ENCODE peak calls at places on chromosomes 16 and 17, in six cellular contexts. N is astrocyte of the hippocampus, R is GM13976, B is neural crest cell, H is heart left ventricle, L is cardiac fibroblast. D is an unnamed sample.
A peak's percentile ranks its signal among the peaks of the same experiment; 100 is the strongest.

GRCh38 chr17:50517504-50518264 is 9.4 kb downstream of the MYCBPAP start:
- DNase-seq in N (no peak), R (no peak), L (no peak), B (no peak), H (no peak), D (no peak)

GRCh38 chr16:55471448-55472097 is 7.4 kb upstream of the MMP2 start:
- DNase-seq in N (peak; percentile 63), H (no peak), R (no peak), L (peak; percentile 89), B (no peak), D (peak; percentile 52)

GRCh38 chr17:4532860-4533521 is 22.2 kb downstream of the MYBBP1A start:
- DNase-seq in L (no peak), B (no peak), H (no peak), R (no peak), N (no peak), D (no peak)

GRCh38 chr16:88449267-88449561 is 3.9 kb upstream of the ZFPM1 start:
- DNase-seq in N (no peak), B (no peak), R (no peak), L (no peak), H (no peak), D (no peak)

GRCh38 chr16:17347624-17348023 is 123.1 kb downstream of the XYLT1 start:
- DNase-seq in L (no peak), R (no peak), H (peak; percentile 75), N (no peak), B (no peak), D (no peak)

GRCh38 chr17:81044764-81045589 is 10.0 kb downstream of the BAIAP2 start:
- DNase-seq in B (no peak), N (peak; percentile 90), H (peak; percentile 97), L (peak; percentile 75), R (no peak), D (no peak)

GRCh38 chr17:81512984-81513668 is 527 bp upstream of the ACTG1 start:
- DNase-seq in H (peak; percentile 80), B (peak; percentile 55), R (peak; percentile 64), N (peak; percentile 77), L (peak; percentile 69), D (peak; percentile 85)

GRCh38 chr17:31491794-31492171 is 100.3 kb downstream of the RAB11FIP4 start:
- DNase-seq in H (no peak), R (no peak), L (no peak), B (no peak), N (no peak), D (peak; percentile 70)

GRCh38 chr17:80770881-80771611 is 220.6 kb upstream of the CHMP6 start:
- DNase-seq in H (no peak), L (no peak), R (no peak), B (no peak), N (no peak), D (no peak)

GRCh38 chr17:81884968-81885367 is 6.4 kb downstream of the ALYREF start:
- DNase-seq in H (no peak), R (no peak), N (no peak), L (no peak), B (no peak), D (no peak)

GRCh38 chr17:58264407-58265103 is 16.2 kb downstream of the MPO start:
- DNase-seq in R (no peak), B (no peak), H (no peak), N (no peak), L (no peak), D (no peak)

GRCh38 chr17:44557653-44558285 is 485 bp downstream of the FZD2 start:
- DNase-seq in H (peak; percentile 63), N (peak; percentile 83), B (peak; percentile 51), L (peak; percentile 69), R (peak; percentile 49), D (peak; percentile 41)

GRCh38 chr17:67487506-67487905 is 110.4 kb downstream of the PITPNC1 start:
- DNase-seq in N (no peak), B (no peak), R (no peak), H (no peak), L (peak; percentile 44), D (no peak)

GRCh38 chr16:3824121-3824795 is 56.3 kb downstream of the CREBBP start:
- DNase-seq in R (no peak), B (no peak), H (no peak), N (no peak), L (no peak), D (no peak)

GRCh38 chr17:31068291-31068690 is 26.5 kb upstream of the NF1 start:
- DNase-seq in N (peak; percentile 9), L (peak; percentile 48), R (peak; percentile 57), H (no peak), B (peak; percentile 29), D (peak; percentile 67)

GRCh38 chr17:39605492-39606433 is 2.0 kb downstream of the NEUROD2 start:
- DNase-seq in L (peak; percentile 36), R (no peak), N (peak; percentile 46), B (no peak), H (no peak), D (no peak)

GRCh38 chr16:23899869-23900268 is 64.1 kb downstream of the PRKCB start:
- DNase-seq in R (no peak), H (no peak), N (no peak), L (no peak), B (no peak), D (no peak)

D was measured in GM12865.